ENCODE peak calls at places on chromosomes 2 and 18, in five cellular contexts. I is naive thymus-derived CD4-positive, alpha-beta T cell; R is suprapubic skin; U is psoas muscle; X is GM23338. Q is an unnamed sample.

GRCh38 chr2:231371430-231372054 is 24.0 kb upstream of the B3GNT7 start:
- DNase-seq in I (no peak), R (no peak), U (no peak), X (no peak), Q (peak; percentile 24)

GRCh38 chr18:45834303-45834702 is 8.8 kb downstream of the SIGLEC15 start:
- DNase-seq in I (no peak), R (no peak), U (no peak), X (no peak), Q (no peak)

GRCh38 chr2:206565666-206566065 is 76.6 kb upstream of the FAM237A start:
- DNase-seq in I (no peak), R (no peak), U (no peak), X (no peak), Q (no peak)

GRCh38 chr2:101827246-101827645 is 129.7 kb downstream of the MAP4K4 start:
- DNase-seq in I (no peak), R (no peak), U (no peak), X (no peak), Q (no peak)

GRCh38 chr2:80126596-80127189 is 177.9 kb downstream of the LRRTM1 start:
- DNase-seq in I (no peak), R (no peak), U (no peak), X (no peak), Q (no peak)

GRCh38 chr18:44637210-44638051 is 43.3 kb upstream of the SETBP1 start:
- DNase-seq in I (no peak), R (no peak), U (no peak), X (no peak), Q (no peak)

GRCh38 chr2:119223521-119224390 is at the start of gene STEAP3:
- DNase-seq in I (no peak), R (peak; percentile 85), U (peak; percentile 86), X (peak; percentile 86), Q (no peak)

GRCh38 chr2:77095096-77095495 is 427.1 kb downstream of the LRRTM4 start:
- DNase-seq in I (no peak), R (no peak), U (no peak), X (no peak), Q (no peak)

GRCh38 chr2:9230051-9230802 is 23.6 kb downstream of the ASAP2 start:
- DNase-seq in I (no peak), R (no peak), U (peak; percentile 51), X (no peak), Q (no peak)

GRCh38 chr2:237182422-237183123 is 96.9 kb downstream of the COPS8 start:
- DNase-seq in I (no peak), R (no peak), U (no peak), X (no peak), Q (no peak)

GRCh38 chr2:224407241-224407680 is 5.4 kb upstream of the FAM124B start:
- DNase-seq in I (no peak), R (no peak), U (no peak), X (no peak), Q (no peak)

GRCh38 chr2:209496586-209496982 is 72.7 kb downstream of the MAP2 start:
- DNase-seq in I (no peak), R (no peak), U (no peak), X (no peak), Q (no peak)

GRCh38 chr2:42117923-42118758 is 51.0 kb upstream of the EML4 start:
- DNase-seq in I (no peak), R (no peak), U (no peak), X (peak; percentile 26), Q (no peak)

GRCh38 chr2:220001693-220002260 is 374.3 kb downstream of the SLC4A3 start:
- DNase-seq in I (no peak), R (no peak), U (no peak), X (no peak), Q (no peak)

GRCh38 chr2:205902899-205903236 is 183.1 kb downstream of the INO80D start:
- DNase-seq in I (no peak), R (no peak), U (no peak), X (no peak), Q (no peak)

GRCh38 chr2:216695401-216695821 is at the start of gene IGFBP5:
- DNase-seq in I (no peak), R (peak; percentile 93), U (peak; percentile 89), X (peak; percentile 94), Q (peak; percentile 51)

GRCh38 chr2:151102196-151102692 is 159.4 kb downstream of the RBM43 start:
- DNase-seq in I (no peak), R (no peak), U (no peak), X (no peak), Q (no peak)

GRCh38 chr2:151091583-151091982 is 170.1 kb downstream of the RBM43 start:
- DNase-seq in I (no peak), R (no peak), U (no peak), X (no peak), Q (no peak)

GRCh38 chr2:151097930-151098329 is 163.7 kb downstream of the RBM43 start:
- DNase-seq in I (no peak), R (no peak), U (no peak), X (no peak), Q (no peak)

GRCh38 chr2:151095463-151095862 is 166.2 kb downstream of the RBM43 start:
- DNase-seq in I (no peak), R (no peak), U (no peak), X (no peak), Q (no peak)

GRCh38 chr2:151097118-151097517 is 164.5 kb downstream of the RBM43 start:
- DNase-seq in I (no peak), R (no peak), U (no peak), X (no peak), Q (no peak)
- H3K27ac ChIP-seq in I (no peak overlapping the region), R (no peak overlapping the region), U (no peak overlapping the region), X (no peak overlapping the region), Q (no peak overlapping the region)

GRCh38 chr2:62440281-62440946 is 65.6 kb downstream of the TMEM17 start:
- DNase-seq in I (no peak), R (no peak), U (no peak), X (no peak), Q (no peak)

GRCh38 chr2:62439425-62439824 is 66.6 kb downstream of the TMEM17 start:
- DNase-seq in I (no peak), R (no peak), U (no peak), X (no peak), Q (no peak)

GRCh38 chr2:62443471-62443870 is 62.5 kb downstream of the TMEM17 start:
- DNase-seq in I (no peak), R (no peak), U (no peak), X (no peak), Q (no peak)

GRCh38 chr2:62441824-62442223 is 64.2 kb downstream of the TMEM17 start:
- DNase-seq in I (no peak), R (no peak), U (no peak), X (no peak), Q (no peak)

DNA sequence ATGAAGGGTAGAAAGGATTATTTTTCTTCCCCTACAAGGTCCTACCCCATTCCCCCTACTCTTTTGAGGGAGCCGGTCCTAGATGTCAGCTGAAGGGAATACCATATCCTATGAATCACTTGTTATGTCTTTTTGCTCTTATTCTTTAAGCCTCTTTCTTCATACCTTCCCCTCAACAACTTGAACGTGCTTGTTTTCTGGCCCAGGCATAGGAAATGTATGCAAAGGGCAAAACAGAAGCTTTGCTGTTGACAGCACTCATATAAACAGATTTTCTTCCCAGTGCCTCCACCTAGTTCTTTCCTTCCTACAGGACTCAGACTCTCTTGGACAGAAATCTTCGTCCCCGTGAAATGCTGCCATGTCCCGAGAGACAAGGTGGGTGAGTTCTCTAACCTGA is 64.6 kb downstream of the TMEM17 start:
- DNase-seq in I (no peak), R (no peak), U (no peak), X (no peak), Q (no peak)
- H3K27ac ChIP-seq in I (no peak overlapping the region), R (peak overlapping the region; percentile 32), U (no peak overlapping the region), X (no peak overlapping the region), Q (no peak overlapping the region)

GRCh38 chr18:37889963-37890362 is 324.4 kb upstream of the CELF4 start:
- DNase-seq in I (no peak), R (no peak), U (no peak), X (peak; percentile 41), Q (no peak)
- H3K27ac ChIP-seq in I (no peak overlapping the region), R (no peak overlapping the region), U (no peak overlapping the region), X (no peak overlapping the region), Q (no peak overlapping the region)

DNA sequence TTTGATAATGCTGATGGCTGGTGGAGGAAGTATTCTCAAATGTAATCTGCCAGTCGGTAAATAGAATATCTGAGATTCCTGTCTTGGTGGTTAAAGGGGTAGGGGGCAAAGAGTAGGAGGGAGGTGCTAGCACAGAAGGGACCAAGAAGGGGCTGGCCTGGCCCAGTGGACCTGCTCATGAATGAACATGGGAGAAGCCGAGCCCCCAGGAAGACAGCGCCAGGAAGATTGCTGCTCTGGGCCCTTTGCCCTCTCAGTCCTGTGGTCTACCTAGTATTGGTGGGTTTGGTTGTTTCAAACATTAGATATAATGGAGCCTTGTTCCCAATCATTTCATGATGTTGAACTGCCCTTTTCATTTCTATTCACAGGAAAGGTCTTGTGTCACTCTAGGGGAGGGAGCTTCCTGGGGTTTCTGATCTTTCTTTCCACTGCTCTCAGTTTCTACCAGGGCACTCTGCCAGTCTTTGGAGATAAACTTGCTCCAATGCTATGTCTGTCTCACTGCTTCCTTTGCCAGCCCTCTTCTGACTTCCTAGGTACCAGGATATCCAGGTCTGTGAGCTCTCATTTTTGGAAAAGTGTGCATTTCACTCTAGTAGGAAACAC is 5.3 kb upstream of the MOCOS start:
- DNase-seq in I (no peak), R (no peak), U (no peak), X (no peak), Q (no peak)
- H3K27ac ChIP-seq in I (no peak overlapping the region), R (no peak overlapping the region), U (no peak overlapping the region), X (no peak overlapping the region), Q (no peak overlapping the region)

GRCh38 chr2:196515041-196515440 is 124.5 kb upstream of the CCDC150 start:
- DNase-seq in I (no peak), R (no peak), U (no peak), X (no peak), Q (no peak)
- H3K27ac ChIP-seq in I (no peak overlapping the region), R (no peak overlapping the region), U (no peak overlapping the region), X (no peak overlapping the region), Q (no peak overlapping the region)

DNA sequence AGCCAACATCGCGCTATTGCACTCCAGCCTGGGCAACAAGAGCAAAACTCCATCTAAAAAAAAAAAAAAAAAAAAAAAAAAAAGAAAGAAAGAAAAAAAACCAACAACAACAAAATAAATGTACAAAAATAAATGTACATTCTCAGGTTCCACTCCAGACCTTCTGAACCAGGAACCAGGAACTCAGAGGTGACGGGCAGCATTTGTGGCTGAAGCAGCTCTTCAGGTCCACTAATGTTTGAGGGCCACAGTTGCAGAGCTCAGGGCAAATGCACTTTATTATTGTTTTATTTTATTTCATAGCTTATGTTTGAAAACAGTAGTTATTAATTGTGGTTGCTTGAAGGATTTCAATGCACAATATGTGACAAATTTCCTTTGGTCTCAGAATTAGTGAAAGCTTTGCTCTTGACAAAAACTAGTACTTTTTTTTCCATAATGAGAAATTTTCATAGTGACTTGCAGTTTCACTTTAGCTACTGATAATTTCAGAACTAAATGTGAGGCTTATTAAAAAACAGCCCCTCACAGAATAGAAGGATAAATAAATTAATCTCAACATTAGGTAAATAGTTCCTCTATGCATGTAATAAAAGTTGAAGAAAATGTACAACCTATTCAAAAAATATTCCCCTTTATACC is 378.4 kb upstream of the SPHKAP start:
- DNase-seq in I (no peak), R (no peak), U (no peak), X (no peak), Q (no peak)
- H3K27ac ChIP-seq in I (no peak overlapping the region), R (no peak overlapping the region), U (no peak overlapping the region), X (no peak overlapping the region), Q (no peak overlapping the region)

Q was measured in substantia nigra.